ENCODE peak calls at places on chromosomes 2 and 18, in six cellular contexts. J is dorsolateral prefrontal cortex, U is left cardiac atrium, K is LoVo, C is fibroblast of lung, X is AG08396. R is an unnamed sample.

GRCh38 chr2:144650886-144651285 is 131.0 kb upstream of the ZEB2 start:
- DNase-seq in J (no peak), U (no peak), K (no peak), C (no peak), X (no peak), R (peak)

GRCh38 chr2:54657664-54658083 is 65.8 kb upstream of the EML6 start:
- DNase-seq in J (no peak), U (peak), K (peak), C (no peak), X (no peak), R (peak)

GRCh38 chr18:63025251-63025710 is 294.3 kb downstream of the BCL2 start:
- DNase-seq in J (no peak), U (no peak), K (no peak), C (no peak), X (no peak), R (peak)

GRCh38 chr2:239304533-239305221 is 96.1 kb downstream of the HDAC4 start:
- DNase-seq in J (no peak), U (peak), K (no peak), C (no peak), X (no peak), R (peak)

GRCh38 chr18:13934676-13935075 is 19.3 kb upstream of the MC2R start:
- DNase-seq in J (no peak), U (no peak), K (no peak), C (no peak), X (no peak), R (peak)

GRCh38 chr2:227388537-227389011 is 825 bp upstream of the SCYGR1 start:
- DNase-seq in J (no peak), U (no peak), K (no peak), C (peak), X (peak), R (no peak)

GRCh38 chr2:75547345-75548035 is 13.2 kb downstream of the EVA1A start:
- DNase-seq in J (no peak), U (no peak), K (no peak), C (peak), X (no peak), R (no peak)

GRCh38 chr2:217794133-217794986 is 208.4 kb downstream of the TNS1 start:
- DNase-seq in J (no peak), U (no peak), K (no peak), C (no peak), X (peak), R (no peak)

GRCh38 chr2:26581991-26582842 is 58.9 kb downstream of the CIB4 start:
- DNase-seq in J (peak), U (no peak), K (no peak), C (no peak), X (no peak), R (no peak)

GRCh38 chr2:41784496-41784895 is 263.3 kb upstream of the PKDCC start:
- DNase-seq in J (no peak), U (no peak), K (no peak), C (no peak), X (no peak), R (peak)

GRCh38 chr2:236240228-236240990 is 23.8 kb downstream of the ASB18 start:
- DNase-seq in J (no peak), U (peak), K (peak), C (peak), X (peak), R (no peak)

GRCh38 chr2:38671303-38671702 is 5.4 kb downstream of the GALM start:
- DNase-seq in J (no peak), U (no peak), K (no peak), C (no peak), X (no peak), R (no peak)

GRCh38 chr2:37357053-37357452 is 12.6 kb downstream of the QPCT start:
- DNase-seq in J (no peak), U (no peak), K (no peak), C (no peak), X (no peak), R (no peak)

GRCh38 chr2:240573516-240574385 is 5.5 kb downstream of the RNPEPL1 start:
- DNase-seq in J (peak), U (peak), K (no peak), C (no peak), X (no peak), R (no peak)

GRCh38 chr18:1002653-1003178 is 98.0 kb downstream of the ADCYAP1 start:
- DNase-seq in J (no peak), U (no peak), K (no peak), C (peak), X (no peak), R (no peak)

GRCh38 chr2:100785621-100786296 is 34.2 kb upstream of the NPAS2 start:
- DNase-seq in J (no peak), U (no peak), K (no peak), C (no peak), X (no peak), R (no peak)

GRCh38 chr2:11577101-11577883 is 43.4 kb downstream of the GREB1 start:
- DNase-seq in J (no peak), U (no peak), K (no peak), C (no peak), X (no peak), R (no peak)

GRCh38 chr2:25418944-25419677 is 77.4 kb upstream of the DNMT3A start:
- DNase-seq in J (no peak), U (no peak), K (no peak), C (peak), X (no peak), R (no peak)

GRCh38 chr18:35526476-35527120 is 28.8 kb upstream of the INO80C start:
- DNase-seq in J (no peak), U (no peak), K (no peak), C (no peak), X (no peak), R (peak)

GRCh38 chr2:17962874-17963273 is 84.4 kb downstream of the KCNS3 start:
- DNase-seq in J (no peak), U (no peak), K (no peak), C (peak), X (no peak), R (no peak)

GRCh38 chr2:189552991-189553404 is 27.6 kb downstream of the SLC40A1 start:
- DNase-seq in J (no peak), U (no peak), K (no peak), C (no peak), X (no peak), R (no peak)

GRCh38 chr2:241213567-241213966 is 25.1 kb downstream of the ANO7 start:
- DNase-seq in J (no peak), U (no peak), K (no peak), C (no peak), X (no peak), R (no peak)

GRCh38 chr2:43270930-43271615 is 44.7 kb upstream of the ZFP36L2 start:
- DNase-seq in J (no peak), U (no peak), K (no peak), C (no peak), X (no peak), R (no peak)